ENCODE peak calls at places on chromosomes 4 and X, in five cellular contexts. P, O, X, Y and J are unnamed samples.

GRCh38 chr4:154529737-154530136 is 20.5 kb downstream of the PLRG1 start:
- DNase-seq in P (no peak), Y (no peak), X (no peak), O (no peak), J (no peak)

GRCh38 chr4:187172340-187172761 is 448.7 kb upstream of the FAT1 start:
- DNase-seq in X (no peak), P (no peak), Y (peak; percentile 39), O (no peak), J (peak; percentile 75)

GRCh38 chrX:37423864-37424569 is 74.9 kb downstream of the PRRG1 start:
- DNase-seq in Y (no peak), O (no peak), X (no peak), P (no peak), J (no peak)

GRCh38 chr4:148539387-148539786 is 97.2 kb upstream of the NR3C2 start:
- DNase-seq in O (no peak), P (no peak), X (no peak), Y (peak; percentile 79), J (no peak)

GRCh38 chr4:41746025-41746439 is 2.5 kb downstream of the PHOX2B start:
- DNase-seq in X (peak; percentile 67), O (peak; percentile 39), P (peak; percentile 24), Y (no peak), J (no peak)

GRCh38 chrX:55187281-55187680 is 32.9 kb upstream of the PAGE5 start:
- DNase-seq in Y (peak; percentile 4), P (no peak), O (no peak), X (no peak), J (no peak)

GRCh38 chr4:165873298-165874071 is 448 bp downstream of the TLL1 start:
- DNase-seq in O (peak; percentile 48), X (peak; percentile 71), P (peak; percentile 48), Y (peak; percentile 61), J (peak; percentile 30)

GRCh38 chrX:55057691-55058249 is 17.1 kb upstream of the PAGE2B start:
- DNase-seq in Y (peak; percentile 55), P (peak; percentile 1), O (no peak), X (peak; percentile 32), J (peak; percentile 35)

GRCh38 chr4:93825551-93826216 is 2.9 kb upstream of the ATOH1 start:
- DNase-seq in X (no peak), O (no peak), Y (no peak), P (no peak), J (no peak)

GRCh38 chr4:104574371-104574770 is 79.7 kb upstream of the CXXC4 start:
- DNase-seq in O (no peak), X (no peak), P (no peak), Y (no peak), J (no peak)

GRCh38 chrX:6910218-6910617 is 237.3 kb upstream of the STS start:
- DNase-seq in X (no peak), Y (no peak), O (no peak), P (no peak), J (no peak)

GRCh38 chrX:149909324-149910177 is 19.8 kb upstream of the HSFX4 start:
- DNase-seq in Y (no peak), P (no peak), O (no peak), X (no peak), J (no peak)

GRCh38 chrX:15721911-15722310 is 16.2 kb upstream of the CA5B start:
- DNase-seq in Y (no peak), X (no peak), P (no peak), O (no peak), J (no peak)

GRCh38 chrX:65932173-65933084 is 107.5 kb downstream of the VSIG4 start:
- DNase-seq in Y (peak; percentile 81), P (no peak), O (no peak), X (no peak), J (no peak)

GRCh38 chr4:155408796-155409195 is 32.0 kb upstream of the MAP9 start:
- DNase-seq in X (no peak), O (no peak), Y (no peak), P (no peak), J (no peak)

GRCh38 chr4:148030486-148030885 is 298.6 kb downstream of the ARHGAP10 start:
- DNase-seq in O (no peak), Y (no peak), P (no peak), X (no peak), J (peak; percentile 76)

GRCh38 chr4:145937021-145937861 is 1.4 kb downstream of the ZNF827 start:
- DNase-seq in Y (peak; percentile 47), X (peak; percentile 74), P (peak; percentile 33), O (peak; percentile 56), J (peak; percentile 77)

GRCh38 chrX:152821145-152821765 is 9.3 kb downstream of the CETN2 start:
- DNase-seq in Y (peak; percentile 53), P (no peak), X (peak; percentile 69), O (peak; percentile 50), J (peak; percentile 28)

GRCh38 chr4:995311-996026 is 2.3 kb upstream of the SLC26A1 start:
- DNase-seq in X (no peak), P (no peak), Y (no peak), O (no peak), J (no peak)

GRCh38 chr4:3226944-3227343 is 22.0 kb upstream of the MSANTD1 start:
- DNase-seq in O (no peak), Y (no peak), P (no peak), X (no peak), J (no peak)

GRCh38 chr4:82372502-82372873 is 1.3 kb downstream of the HNRNPD start:
- DNase-seq in Y (peak; percentile 30), X (no peak), P (no peak), O (no peak), J (peak; percentile 45)

GRCh38 chr4:2570551-2571222 is 34.2 kb downstream of the FAM193A start:
- DNase-seq in P (no peak), Y (no peak), O (no peak), X (no peak), J (no peak)

GRCh38 chrX:9966775-9967408 is at the start of gene CLDN34:
- DNase-seq in O (no peak), X (no peak), P (no peak), Y (peak; percentile 58), J (no peak)

DNA sequence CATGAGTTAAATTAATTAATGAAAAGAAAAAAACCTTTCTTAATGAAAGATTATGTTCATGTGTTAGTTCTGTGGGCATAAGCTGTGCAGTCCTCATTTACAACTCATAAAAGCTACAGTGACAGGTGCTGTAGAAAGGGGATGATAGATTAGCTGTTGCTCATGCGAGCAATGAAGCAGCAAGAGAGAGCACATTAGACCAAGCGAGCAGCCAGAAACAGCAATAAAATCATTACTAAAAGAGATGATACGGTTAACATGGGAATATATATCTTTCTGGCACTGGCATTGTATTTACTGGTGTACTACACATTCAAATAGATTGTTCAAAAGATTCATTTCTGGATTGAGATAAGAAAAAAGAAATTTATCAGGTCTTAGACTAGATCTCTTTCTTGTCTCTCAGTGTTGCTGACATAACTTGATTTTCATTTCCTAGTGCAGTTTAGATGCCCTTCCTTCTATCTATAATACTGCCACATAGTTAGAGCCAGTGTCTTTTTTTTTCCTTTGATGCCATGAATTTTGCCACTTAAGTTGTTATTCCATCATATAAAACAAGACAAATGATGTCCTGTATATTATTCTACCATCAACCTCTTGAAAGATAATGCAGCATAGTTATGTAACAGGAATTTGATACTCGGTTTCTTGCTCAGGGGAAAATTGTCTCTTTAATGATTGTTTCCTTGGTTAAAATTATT is 164.6 kb downstream of the BANK1 start:
- DNase-seq in O (no peak), Y (no peak), X (no peak), P (no peak), J (no peak)
- H2BK12ac ChIP-seq in O (no peak overlapping the region), Y (no peak overlapping the region), X (peak overlapping the region; percentile 56), P (no peak overlapping the region), J (peak overlapping the region; percentile 76)

DNA sequence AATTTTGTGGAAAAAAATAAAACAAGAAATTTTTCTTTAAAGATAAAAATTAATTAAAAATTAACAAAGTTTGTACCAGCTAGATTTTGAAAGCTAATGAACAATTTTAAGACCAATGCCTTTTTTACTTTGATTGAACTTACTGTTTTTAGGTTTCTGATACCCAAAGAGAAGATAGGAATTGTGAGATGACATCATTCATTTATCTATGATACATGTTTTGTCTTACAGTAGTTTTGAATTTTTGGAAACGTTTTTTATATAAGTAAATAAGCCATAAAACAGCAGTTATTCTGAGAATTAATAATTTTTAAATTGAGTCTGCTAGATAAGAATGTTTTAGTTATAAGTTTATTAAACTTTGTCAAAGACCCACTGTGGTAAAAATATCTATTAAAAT is 65.0 kb upstream of the GPR174 start:
- DNase-seq in Y (no peak), P (no peak), O (no peak), X (no peak), J (no peak)
- H2BK12ac ChIP-seq in Y (no peak overlapping the region), P (no peak overlapping the region), O (no peak overlapping the region), X (no peak overlapping the region), J (no peak overlapping the region)

DNA sequence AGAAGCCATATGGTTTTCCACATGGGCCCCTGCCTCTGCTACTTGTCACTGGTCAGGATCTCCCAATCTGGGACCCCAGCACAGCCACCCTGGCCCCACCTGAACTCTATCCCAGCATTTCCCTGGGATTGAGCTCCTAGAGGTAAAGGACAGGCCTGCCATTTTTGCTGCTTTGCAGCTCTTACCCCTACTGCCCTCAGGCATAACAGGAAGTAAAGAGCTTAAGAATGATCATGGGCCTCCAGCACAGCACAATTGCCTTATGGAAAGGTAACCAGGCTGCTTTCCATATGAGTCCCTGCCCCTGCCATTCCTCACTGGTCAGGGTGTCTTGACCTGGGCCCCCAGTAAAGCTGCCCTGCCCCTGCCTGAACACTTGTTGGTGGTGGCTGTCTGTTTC is 254.9 kb upstream of the ZCCHC13 start:
- DNase-seq in Y (peak; percentile 54), O (no peak), P (no peak), X (no peak), J (no peak)
- H2BK12ac ChIP-seq in Y (no peak overlapping the region), O (no peak overlapping the region), P (no peak overlapping the region), X (no peak overlapping the region), J (no peak overlapping the region)

DNA sequence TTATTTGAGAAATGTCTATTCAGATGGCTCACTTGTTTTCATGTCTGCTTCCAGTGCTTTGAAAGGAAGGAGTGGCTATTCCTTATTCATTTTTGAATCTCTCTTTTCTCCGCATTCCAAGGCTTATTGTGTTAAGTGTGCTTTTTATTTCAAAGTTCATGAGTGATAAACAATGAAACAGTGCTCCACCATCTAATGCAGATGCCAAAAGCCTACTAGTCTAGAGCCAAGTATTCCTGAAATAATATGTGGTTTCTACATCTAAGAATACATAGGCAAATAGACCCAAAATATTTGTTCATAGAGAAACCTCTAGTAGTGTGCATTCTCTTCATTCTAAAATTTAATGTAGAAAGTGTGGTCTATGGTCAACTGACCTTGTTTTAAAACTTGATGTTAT is 187.3 kb downstream of the GABRB1 start:
- DNase-seq in P (no peak), O (no peak), X (no peak), Y (no peak), J (no peak)
- H2BK12ac ChIP-seq in P (no peak overlapping the region), O (no peak overlapping the region), X (no peak overlapping the region), Y (no peak overlapping the region), J (no peak overlapping the region)

DNA sequence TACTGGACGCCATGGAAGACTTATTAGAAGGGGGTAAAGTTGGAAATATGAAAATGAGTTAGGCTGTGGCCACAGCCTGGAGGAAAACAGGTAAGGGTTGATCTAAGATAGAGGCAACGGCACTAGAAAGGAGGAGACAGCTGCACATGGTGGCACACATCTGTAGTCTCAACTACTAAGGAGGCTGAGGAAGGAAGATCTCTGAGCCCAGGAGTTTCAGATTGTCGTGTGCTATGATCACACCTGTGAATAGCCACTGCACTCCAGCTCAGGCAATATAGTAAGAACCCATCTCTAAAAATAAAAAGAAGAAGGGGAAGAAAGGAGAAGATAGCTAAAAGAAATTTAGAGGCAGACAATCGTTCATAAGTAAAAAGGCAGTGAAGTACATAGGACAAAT is 87.8 kb upstream of the SORBS2 start:
- DNase-seq in X (no peak), Y (no peak), O (no peak), P (no peak), J (no peak)
- H2BK12ac ChIP-seq in X (no peak overlapping the region), Y (peak overlapping the region; percentile 5), O (no peak overlapping the region), P (no peak overlapping the region), J (no peak overlapping the region)

GRCh38 chr4:169327951-169328350 is 57.2 kb upstream of the SH3RF1 start:
- DNase-seq in O (no peak), X (no peak), Y (no peak), P (no peak), J (no peak)
- H2BK12ac ChIP-seq in O (no peak overlapping the region), X (no peak overlapping the region), Y (no peak overlapping the region), P (no peak overlapping the region), J (no peak overlapping the region)